ENCODE peak calls at places on chromosomes 16 and 17, in ten cellular contexts. One of them, this sample, is unnamed.

GRCh38 chr16:87930456-87930855 is 5.9 kb downstream of the CA5A start:
- DNase-seq in endothelial cell: no peak
- DNase-seq in frontal cortex: no peak
- DNase-seq in OCI-LY7: peak; percentile 41
- DNase-seq in effector CD4-positive, alpha-beta T cell: no peak
- DNase-seq in progenitor cell of endocrine pancreas: no peak
- DNase-seq in choroid plexus epithelial cell: peak; percentile 23
- DNase-seq in activated CD4-positive, CD25-positive, alpha-beta regulatory T cell: no peak
- DNase-seq in pulmonary artery endothelial cell: no peak
- DNase-seq in colonic mucosa: no peak
- DNase-seq in this sample: no peak

GRCh38 chr16:27520982-27521673 is 28.6 kb downstream of the GTF3C1 start:
- DNase-seq in endothelial cell: no peak
- DNase-seq in frontal cortex: no peak
- DNase-seq in OCI-LY7: no peak
- DNase-seq in effector CD4-positive, alpha-beta T cell: no peak
- DNase-seq in progenitor cell of endocrine pancreas: no peak
- DNase-seq in choroid plexus epithelial cell: peak; percentile 62
- DNase-seq in activated CD4-positive, CD25-positive, alpha-beta regulatory T cell: no peak
- DNase-seq in pulmonary artery endothelial cell: peak; percentile 57
- DNase-seq in colonic mucosa: no peak
- DNase-seq in this sample: peak; percentile 44

GRCh38 chr17:49548506-49549310 is 27.0 kb upstream of the NXPH3 start:
- DNase-seq in endothelial cell: peak; percentile 69
- DNase-seq in frontal cortex: peak; percentile 49
- DNase-seq in OCI-LY7: no peak
- DNase-seq in effector CD4-positive, alpha-beta T cell: no peak
- DNase-seq in progenitor cell of endocrine pancreas: no peak
- DNase-seq in choroid plexus epithelial cell: peak; percentile 65
- DNase-seq in activated CD4-positive, CD25-positive, alpha-beta regulatory T cell: no peak
- DNase-seq in pulmonary artery endothelial cell: no peak
- DNase-seq in colonic mucosa: no peak
- DNase-seq in this sample: peak; percentile 52

GRCh38 chr16:2331932-2332267 is 8.6 kb downstream of the ABCA3 start:
- DNase-seq in endothelial cell: no peak
- DNase-seq in frontal cortex: no peak
- DNase-seq in OCI-LY7: no peak
- DNase-seq in effector CD4-positive, alpha-beta T cell: no peak
- DNase-seq in progenitor cell of endocrine pancreas: no peak
- DNase-seq in choroid plexus epithelial cell: no peak
- DNase-seq in activated CD4-positive, CD25-positive, alpha-beta regulatory T cell: no peak
- DNase-seq in pulmonary artery endothelial cell: no peak
- DNase-seq in colonic mucosa: no peak
- DNase-seq in this sample: no peak

GRCh38 chr17:4539576-4540223 is 15.5 kb downstream of the MYBBP1A start:
- DNase-seq in endothelial cell: no peak
- DNase-seq in frontal cortex: no peak
- DNase-seq in OCI-LY7: no peak
- DNase-seq in effector CD4-positive, alpha-beta T cell: no peak
- DNase-seq in progenitor cell of endocrine pancreas: no peak
- DNase-seq in choroid plexus epithelial cell: no peak
- DNase-seq in activated CD4-positive, CD25-positive, alpha-beta regulatory T cell: no peak
- DNase-seq in pulmonary artery endothelial cell: no peak
- DNase-seq in colonic mucosa: no peak
- DNase-seq in this sample: no peak

GRCh38 chr17:57468932-57469775 is 212.8 kb downstream of the MSI2 start:
- DNase-seq in endothelial cell: no peak
- DNase-seq in frontal cortex: no peak
- DNase-seq in OCI-LY7: no peak
- DNase-seq in effector CD4-positive, alpha-beta T cell: no peak
- DNase-seq in progenitor cell of endocrine pancreas: no peak
- DNase-seq in choroid plexus epithelial cell: no peak
- DNase-seq in activated CD4-positive, CD25-positive, alpha-beta regulatory T cell: no peak
- DNase-seq in pulmonary artery endothelial cell: no peak
- DNase-seq in colonic mucosa: no peak
- DNase-seq in this sample: no peak

GRCh38 chr17:46722662-46723285 is 95.7 kb downstream of the WNT3 start:
- DNase-seq in endothelial cell: no peak
- DNase-seq in frontal cortex: no peak
- DNase-seq in OCI-LY7: no peak
- DNase-seq in effector CD4-positive, alpha-beta T cell: no peak
- DNase-seq in progenitor cell of endocrine pancreas: no peak
- DNase-seq in choroid plexus epithelial cell: no peak
- DNase-seq in activated CD4-positive, CD25-positive, alpha-beta regulatory T cell: no peak
- DNase-seq in pulmonary artery endothelial cell: no peak
- DNase-seq in colonic mucosa: no peak
- DNase-seq in this sample: peak; percentile 29

GRCh38 chr17:73430848-73431247 is 119.0 kb upstream of the CDC42EP4 start:
- DNase-seq in endothelial cell: no peak
- DNase-seq in frontal cortex: no peak
- DNase-seq in OCI-LY7: peak; percentile 58
- DNase-seq in effector CD4-positive, alpha-beta T cell: no peak
- DNase-seq in progenitor cell of endocrine pancreas: no peak
- DNase-seq in choroid plexus epithelial cell: peak; percentile 23
- DNase-seq in activated CD4-positive, CD25-positive, alpha-beta regulatory T cell: no peak
- DNase-seq in pulmonary artery endothelial cell: no peak
- DNase-seq in colonic mucosa: peak; percentile 29
- DNase-seq in this sample: peak; percentile 4

GRCh38 chr17:62692159-62692651 is 64.7 kb downstream of the MRC2 start:
- DNase-seq in endothelial cell: no peak
- DNase-seq in frontal cortex: no peak
- DNase-seq in OCI-LY7: no peak
- DNase-seq in effector CD4-positive, alpha-beta T cell: no peak
- DNase-seq in progenitor cell of endocrine pancreas: no peak
- DNase-seq in choroid plexus epithelial cell: no peak
- DNase-seq in activated CD4-positive, CD25-positive, alpha-beta regulatory T cell: no peak
- DNase-seq in pulmonary artery endothelial cell: no peak
- DNase-seq in colonic mucosa: no peak
- DNase-seq in this sample: no peak

GRCh38 chr17:44281570-44281969 is 13.6 kb upstream of the SLC4A1 start:
- DNase-seq in endothelial cell: no peak
- DNase-seq in frontal cortex: no peak
- DNase-seq in OCI-LY7: no peak
- DNase-seq in effector CD4-positive, alpha-beta T cell: no peak
- DNase-seq in progenitor cell of endocrine pancreas: no peak
- DNase-seq in choroid plexus epithelial cell: no peak
- DNase-seq in activated CD4-positive, CD25-positive, alpha-beta regulatory T cell: no peak
- DNase-seq in pulmonary artery endothelial cell: no peak
- DNase-seq in colonic mucosa: no peak
- DNase-seq in this sample: no peak

GRCh38 chr17:71200597-71200996 is 920.2 kb upstream of the SOX9 start:
- DNase-seq in endothelial cell: no peak
- DNase-seq in frontal cortex: no peak
- DNase-seq in OCI-LY7: no peak
- DNase-seq in effector CD4-positive, alpha-beta T cell: no peak
- DNase-seq in progenitor cell of endocrine pancreas: no peak
- DNase-seq in choroid plexus epithelial cell: no peak
- DNase-seq in activated CD4-positive, CD25-positive, alpha-beta regulatory T cell: no peak
- DNase-seq in pulmonary artery endothelial cell: no peak
- DNase-seq in colonic mucosa: no peak
- DNase-seq in this sample: peak; percentile 35

GRCh38 chr17:54900457-54901229 is at the start of gene TOM1L1:
- DNase-seq in endothelial cell: peak; percentile 66
- DNase-seq in frontal cortex: peak; percentile 66
- DNase-seq in OCI-LY7: no peak
- DNase-seq in effector CD4-positive, alpha-beta T cell: no peak
- DNase-seq in progenitor cell of endocrine pancreas: peak; percentile 79
- DNase-seq in choroid plexus epithelial cell: peak; percentile 50
- DNase-seq in activated CD4-positive, CD25-positive, alpha-beta regulatory T cell: no peak
- DNase-seq in pulmonary artery endothelial cell: no peak
- DNase-seq in colonic mucosa: peak; percentile 87
- DNase-seq in this sample: peak; percentile 78

GRCh38 chr17:39674702-39675389 is 6.6 kb downstream of the PNMT start:
- DNase-seq in endothelial cell: no peak
- DNase-seq in frontal cortex: no peak
- DNase-seq in OCI-LY7: peak; percentile 58
- DNase-seq in effector CD4-positive, alpha-beta T cell: no peak
- DNase-seq in progenitor cell of endocrine pancreas: no peak
- DNase-seq in choroid plexus epithelial cell: peak; percentile 40
- DNase-seq in activated CD4-positive, CD25-positive, alpha-beta regulatory T cell: no peak
- DNase-seq in pulmonary artery endothelial cell: no peak
- DNase-seq in colonic mucosa: peak; percentile 82
- DNase-seq in this sample: no peak

GRCh38 chr16:58551496-58551895 is 36.2 kb downstream of the SETD6 start:
- DNase-seq in endothelial cell: no peak
- DNase-seq in frontal cortex: no peak
- DNase-seq in OCI-LY7: no peak
- DNase-seq in effector CD4-positive, alpha-beta T cell: no peak
- DNase-seq in progenitor cell of endocrine pancreas: no peak
- DNase-seq in choroid plexus epithelial cell: peak; percentile 24
- DNase-seq in activated CD4-positive, CD25-positive, alpha-beta regulatory T cell: no peak
- DNase-seq in pulmonary artery endothelial cell: no peak
- DNase-seq in colonic mucosa: no peak
- DNase-seq in this sample: no peak

GRCh38 chr17:50094243-50094752 is 853 bp upstream of the PDK2 start:
- DNase-seq in endothelial cell: peak; percentile 92
- DNase-seq in frontal cortex: peak; percentile 82
- DNase-seq in OCI-LY7: peak; percentile 89
- DNase-seq in effector CD4-positive, alpha-beta T cell: peak; percentile 90
- DNase-seq in progenitor cell of endocrine pancreas: peak; percentile 88
- DNase-seq in choroid plexus epithelial cell: peak; percentile 88
- DNase-seq in activated CD4-positive, CD25-positive, alpha-beta regulatory T cell: peak; percentile 91
- DNase-seq in pulmonary artery endothelial cell: peak; percentile 57
- DNase-seq in colonic mucosa: peak; percentile 96
- DNase-seq in this sample: peak; percentile 85

GRCh38 chr17:50027639-50028206 is 28.2 kb upstream of the ITGA3 start:
- DNase-seq in endothelial cell: no peak
- DNase-seq in frontal cortex: no peak
- DNase-seq in OCI-LY7: no peak
- DNase-seq in effector CD4-positive, alpha-beta T cell: no peak
- DNase-seq in progenitor cell of endocrine pancreas: no peak
- DNase-seq in choroid plexus epithelial cell: peak; percentile 93
- DNase-seq in activated CD4-positive, CD25-positive, alpha-beta regulatory T cell: no peak
- DNase-seq in pulmonary artery endothelial cell: peak; percentile 58
- DNase-seq in colonic mucosa: peak; percentile 56
- DNase-seq in this sample: peak; percentile 98

This sample was measured in EH.